ENCODE peak calls at places on chromosome 5, in eight cellular contexts. E is prostate gland, F is GM12892, Y is HCT116, T is ovary, Q is heart left ventricle, Z is A549, L is body of pancreas. J is an unnamed sample.

GRCh38 chr5:177370488-177371119 is 12.9 kb downstream of the RGS14 start:
- DNase-seq in E (peak; percentile 87), T (peak; percentile 77), Z (peak; percentile 89), Q (peak; percentile 70), F (no peak), L (peak; percentile 95), Y (peak; percentile 94), J (peak; percentile 84)

GRCh38 chr5:180787025-180787424 is 15.6 kb downstream of the MGAT1 start:
- DNase-seq in Y (no peak), Q (no peak), F (no peak), Z (no peak), L (no peak), E (no peak), T (no peak), J (no peak)

GRCh38 chr5:32312194-32312681 is 501 bp downstream of the MTMR12 start:
- DNase-seq in T (peak; percentile 73), E (peak; percentile 62), L (peak; percentile 77), Z (peak; percentile 47), Y (no peak), F (peak; percentile 47), Q (peak; percentile 79), J (peak; percentile 81)

GRCh38 chr5:126594077-126594476 is 942 bp downstream of the ALDH7A1 start:
- DNase-seq in Y (no peak), L (no peak), F (no peak), Q (no peak), Z (no peak), T (no peak), E (peak; percentile 67), J (no peak)

GRCh38 chr5:65588694-65589093 is 25.6 kb downstream of the PPWD1 start:
- DNase-seq in T (no peak), Z (no peak), E (no peak), L (no peak), Q (no peak), Y (no peak), F (no peak), J (no peak)

GRCh38 chr5:154236-154635 is 37.1 kb upstream of the LRRC14B start:
- DNase-seq in Y (no peak), F (no peak), T (no peak), E (no peak), Z (no peak), Q (no peak), L (no peak), J (no peak)

GRCh38 chr5:132471006-132471907 is 19.3 kb downstream of the IRF1 start:
- DNase-seq in Z (no peak), Q (no peak), F (no peak), Y (no peak), T (no peak), L (no peak), E (no peak), J (no peak)

GRCh38 chr5:172450861-172451695 is 3.2 kb downstream of the SH3PXD2B start:
- DNase-seq in Q (no peak), F (no peak), E (no peak), L (no peak), Y (no peak), T (no peak), Z (peak; percentile 71), J (peak; percentile 6)

GRCh38 chr5:180494510-180495181 is 467 bp downstream of the CNOT6 start:
- DNase-seq in L (peak; percentile 24), T (peak; percentile 20), F (peak; percentile 57), Z (peak; percentile 40), Q (peak; percentile 44), Y (no peak), E (peak; percentile 41), J (peak; percentile 76)

GRCh38 chr5:83955916-83956315 is 235.3 kb upstream of the HAPLN1 start:
- DNase-seq in Z (no peak), Q (no peak), F (no peak), E (no peak), Y (no peak), L (no peak), T (no peak), J (no peak)

GRCh38 chr5:170287532-170287931 is 10.0 kb downstream of the LCP2 start:
- DNase-seq in T (peak; percentile 82), Q (peak; percentile 67), L (peak; percentile 66), Y (no peak), F (no peak), Z (no peak), E (no peak), J (no peak)

GRCh38 chr5:59486508-59486907 is 407.0 kb downstream of the PDE4D start:
- DNase-seq in Y (no peak), Q (no peak), F (no peak), Z (no peak), L (no peak), E (no peak), T (no peak), J (no peak)

GRCh38 chr5:35617060-35617434 is 616 bp upstream of the SPEF2 start:
- DNase-seq in L (no peak), T (no peak), F (no peak), Y (no peak), Z (no peak), Q (no peak), E (no peak), J (no peak)
- TF ChIP-seq POLR2A in L (no peak), T (no peak), F (no peak), Y (no peak), Z (no peak), Q (no peak), E (no peak), J (no peak)

DNA sequence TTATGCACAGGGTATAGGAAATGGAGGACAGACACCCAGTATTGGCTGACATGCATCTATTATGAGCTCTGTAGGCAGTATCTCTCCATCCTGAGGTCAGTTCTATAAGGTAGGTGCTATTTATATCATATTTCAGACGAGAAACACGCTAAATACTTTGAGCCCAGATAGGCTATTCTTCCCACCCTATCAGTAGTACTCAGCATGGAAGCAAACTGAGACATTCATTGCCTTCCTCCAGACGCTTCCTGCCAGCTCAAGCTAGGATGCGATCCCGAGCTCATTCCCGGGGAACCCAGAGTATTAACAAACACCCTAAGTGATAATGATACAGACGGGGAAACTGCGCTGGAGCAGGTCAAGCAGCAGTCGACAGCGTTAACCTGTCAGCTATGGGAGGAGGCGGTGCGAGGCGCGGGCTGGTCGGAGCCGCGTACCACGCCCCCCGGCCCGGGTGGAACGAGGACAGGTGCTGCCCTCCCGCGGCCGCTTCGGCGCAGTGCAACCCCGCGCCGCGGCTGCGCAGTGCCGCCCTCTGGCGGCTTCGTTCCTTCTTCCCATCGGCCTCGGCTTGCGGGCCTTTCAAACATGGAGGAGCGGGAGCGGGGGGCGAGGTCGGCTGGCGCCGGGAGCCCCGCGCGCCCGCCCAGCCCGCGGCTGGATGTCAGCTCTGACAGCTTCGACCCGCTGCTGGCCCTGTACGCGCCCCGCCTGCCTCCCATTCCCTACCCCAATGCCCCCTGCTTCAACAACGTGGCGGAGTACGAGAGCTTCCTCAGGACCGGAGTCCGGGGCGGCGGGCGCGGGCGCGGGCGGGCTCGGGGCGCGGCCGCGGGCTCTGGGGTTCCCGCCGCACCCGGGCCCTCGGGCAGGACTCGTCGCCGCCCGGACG is at the start of gene LSM11:
- DNase-seq in L (peak; percentile 91), Q (peak; percentile 88), E (peak; percentile 79), T (peak; percentile 81), Y (peak; percentile 66), Z (peak; percentile 82), F (peak; percentile 85), J (peak; percentile 94)
- TF ChIP-seq POLR2A in L (peak; percentile 35), Q (no peak), E (peak; percentile 32), T (no peak), Y (no peak), Z (no peak), F (peak; percentile 39), J (peak; percentile 53)

GRCh38 chr5:149487672-149488071 is 63.6 kb downstream of the CSNK1A1 start:
- DNase-seq in T (no peak), L (no peak), F (no peak), Y (no peak), E (no peak), Z (no peak), Q (no peak), J (no peak)
- TF ChIP-seq POLR2A in T (no peak), L (no peak), F (no peak), Y (no peak), E (no peak), Z (no peak), Q (no peak), J (no peak)

DNA sequence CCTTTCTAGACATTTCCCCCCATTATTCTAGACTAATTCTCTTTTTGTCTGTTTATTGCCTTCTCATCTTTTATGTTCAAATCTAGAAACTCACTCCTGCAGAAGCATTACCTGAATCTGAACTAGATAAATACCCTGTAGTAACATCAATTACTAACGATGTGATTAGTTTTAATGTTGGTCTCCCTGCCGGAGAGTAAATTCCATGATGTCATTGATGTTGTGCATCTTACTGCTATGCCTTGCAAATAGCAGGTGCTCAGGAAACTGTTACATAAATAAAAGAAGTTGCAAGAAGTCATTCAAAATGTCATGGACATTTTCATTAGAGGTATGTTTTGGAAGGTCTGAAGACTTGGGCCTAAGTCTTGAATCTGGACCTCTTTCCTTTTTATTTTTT is 23.0 kb upstream of the C9 start:
- DNase-seq in Q (no peak), Y (no peak), L (no peak), Z (no peak), F (no peak), T (no peak), E (no peak), J (no peak)
- TF ChIP-seq POLR2A in Q (no peak), Y (no peak), L (no peak), Z (no peak), F (no peak), T (no peak), E (no peak), J (no peak)

GRCh38 chr5:66828551-66829421 is 232.6 kb downstream of the MAST4 start:
- DNase-seq in Z (no peak), Q (peak; percentile 72), F (no peak), L (peak; percentile 76), T (peak; percentile 52), Y (no peak), E (peak; percentile 52), J (peak; percentile 21)
- TF ChIP-seq POLR2A in Z (no peak), Q (no peak), F (no peak), L (peak; percentile 32), T (no peak), Y (no peak), E (peak; percentile 48), J (peak; percentile 57)

GRCh38 chr5:124951676-124952075 is 205.2 kb upstream of the ZNF608 start:
- DNase-seq in Y (no peak), E (no peak), L (no peak), T (no peak), F (no peak), Q (no peak), Z (no peak), J (no peak)
- TF ChIP-seq POLR2A in Y (no peak), E (no peak), L (no peak), T (no peak), F (peak; percentile 60), Q (no peak), Z (no peak), J (no peak)